ENCODE peak calls at places on chromosomes 1 and 21, in six cellular contexts. Q is NCI-H1105; C is BJ; R is stimulated activated CD8-positive, alpha-beta memory T cell treated with anti-CD3 and anti-CD28 coated beads, Interleukin-4, amount 100 ng/mL, for 1 hour; E is WTC11; W is GM06990. K is an unnamed sample.

GRCh38 chr1:27009601-27010197 is 3.0 kb downstream of the TENT5B start:
- DNase-seq in Q (no peak), C (no peak), R (no peak), E (no peak), W (no peak), K (no peak)

GRCh38 chr1:176205322-176205914 is 1.7 kb downstream of the COP1 start:
- DNase-seq in Q (no peak), C (no peak), R (no peak), E (no peak), W (no peak), K (no peak)

GRCh38 chr1:21299007-21299406 is 8.7 kb upstream of the ECE1 start:
- DNase-seq in Q (no peak), C (no peak), R (no peak), E (no peak), W (no peak), K (no peak)

GRCh38 chr1:30523055-30524020 is 200.0 kb downstream of the MATN1 start:
- DNase-seq in Q (no peak), C (peak; percentile 76), R (no peak), E (no peak), W (no peak), K (no peak)

GRCh38 chr1:2534775-2535387 is 4.8 kb upstream of the HES5 start:
- DNase-seq in Q (peak; percentile 88), C (no peak), R (no peak), E (no peak), W (no peak), K (peak; percentile 98)

GRCh38 chr21:45541221-45542039 is 810 bp downstream of the SLC19A1 start:
- DNase-seq in Q (peak; percentile 29), C (no peak), R (peak; percentile 46), E (peak; percentile 25), W (peak; percentile 79), K (no peak)

GRCh38 chr1:228500901-228501871 is 14.0 kb downstream of the RNF187 start:
- DNase-seq in Q (peak; percentile 49), C (peak; percentile 25), R (peak; percentile 77), E (peak; percentile 86), W (peak; percentile 71), K (no peak)

GRCh38 chr1:172723251-172723650 is 64.3 kb downstream of the FASLG start:
- DNase-seq in Q (no peak), C (no peak), R (no peak), E (no peak), W (no peak), K (no peak)

GRCh38 chr21:27570306-27570868 is 603.5 kb upstream of the ADAMTS5 start:
- DNase-seq in Q (no peak), C (peak; percentile 76), R (no peak), E (no peak), W (no peak), K (no peak)

GRCh38 chr1:234980657-234981396 is 147.8 kb downstream of the TOMM20 start:
- DNase-seq in Q (no peak), C (peak; percentile 76), R (peak; percentile 31), E (no peak), W (peak; percentile 87), K (no peak)

GRCh38 chr1:24594328-24594598 is 38.4 kb downstream of the NCMAP start:
- DNase-seq in Q (no peak), C (no peak), R (no peak), E (no peak), W (no peak), K (peak; percentile 75)

GRCh38 chr1:29282135-29282923 is 46.0 kb downstream of the PTPRU start:
- DNase-seq in Q (no peak), C (no peak), R (no peak), E (no peak), W (no peak), K (no peak)

GRCh38 chr1:203990118-203990517 is 82.8 kb upstream of the SOX13 start:
- DNase-seq in Q (no peak), C (no peak), R (no peak), E (no peak), W (no peak), K (no peak)

GRCh38 chr21:42220138-42220701 is 1.3 kb downstream of the ABCG1 start:
- DNase-seq in Q (peak; percentile 92), C (no peak), R (no peak), E (no peak), W (peak; percentile 72), K (peak; percentile 69)

GRCh38 chr1:32195972-32196823 is 4.2 kb upstream of the CCDC28B start:
- DNase-seq in Q (no peak), C (no peak), R (no peak), E (no peak), W (no peak), K (no peak)

GRCh38 chr1:1442069-1442770 is 6.7 kb downstream of the VWA1 start:
- DNase-seq in Q (no peak), C (no peak), R (no peak), E (no peak), W (no peak), K (no peak)

GRCh38 chr1:205353612-205354011 is 3.1 kb downstream of the KLHDC8A start:
- DNase-seq in Q (no peak), C (no peak), R (no peak), E (no peak), W (no peak), K (no peak)

GRCh38 chr1:6635910-6636760 is 11.5 kb downstream of the THAP3 start:
- DNase-seq in Q (no peak), C (no peak), R (no peak), E (no peak), W (no peak), K (no peak)

GRCh38 chr1:9203623-9204022 is 31.0 kb upstream of the H6PD start:
- DNase-seq in Q (no peak), C (no peak), R (no peak), E (no peak), W (no peak), K (no peak)

GRCh38 chr1:99133759-99134158 is 129.1 kb upstream of the PLPPR5 start:
- DNase-seq in Q (no peak), C (no peak), R (no peak), E (no peak), W (no peak), K (no peak)

GRCh38 chr21:16569679-16570078 is 839.9 kb downstream of the USP25 start:
- DNase-seq in Q (no peak), C (no peak), R (no peak), E (no peak), W (no peak), K (no peak)

GRCh38 chr1:29324771-29325351 is 88.5 kb downstream of the PTPRU start:
- DNase-seq in Q (no peak), C (no peak), R (no peak), E (peak; percentile 99), W (no peak), K (no peak)

GRCh38 chr1:162070825-162071224 is 1.3 kb downstream of the NOS1AP start:
- DNase-seq in Q (no peak), C (no peak), R (no peak), E (peak; percentile 57), W (no peak), K (no peak)

GRCh38 chr1:94713472-94714141 is 106.5 kb upstream of the SLC44A3 start:
- DNase-seq in Q (no peak), C (peak; percentile 83), R (no peak), E (peak; percentile 83), W (peak; percentile 23), K (peak; percentile 66)

GRCh38 chr1:212920246-212920645 is 30.1 kb upstream of the VASH2 start:
- DNase-seq in Q (no peak), C (no peak), R (no peak), E (no peak), W (no peak), K (no peak)

GRCh38 chr1:223670458-223671159 is 5.1 kb upstream of the CAPN8 start:
- DNase-seq in Q (peak; percentile 6), C (no peak), R (no peak), E (peak; percentile 66), W (no peak), K (no peak)

GRCh38 chr1:1291611-1292441 is 11.6 kb downstream of the SCNN1D start:
- DNase-seq in Q (peak; percentile 78), C (no peak), R (peak; percentile 37), E (peak; percentile 85), W (peak; percentile 71), K (peak; percentile 98)

GRCh38 chr1:219708919-219709318 is 96.0 kb upstream of the ZC3H11B start:
- DNase-seq in Q (no peak), C (no peak), R (no peak), E (no peak), W (no peak), K (no peak)

GRCh38 chr1:36326499-36326898 is 3.1 kb upstream of the EVA1B start:
- DNase-seq in Q (no peak), C (no peak), R (no peak), E (no peak), W (no peak), K (peak; percentile 45)

GRCh38 chr21:44966135-44967081 is 26.6 kb downstream of the SLX9 start:
- DNase-seq in Q (peak; percentile 24), C (no peak), R (no peak), E (no peak), W (no peak), K (no peak)

GRCh38 chr1:214229736-214230135 is 51.2 kb upstream of the SMYD2 start:
- DNase-seq in Q (no peak), C (no peak), R (no peak), E (no peak), W (no peak), K (no peak)

GRCh38 chr1:202161151-202162048 is 998 bp upstream of the PTPN7 start:
- DNase-seq in Q (no peak), C (no peak), R (no peak), E (no peak), W (peak; percentile 43), K (no peak)

GRCh38 chr1:247209306-247209900 is 37.6 kb upstream of the ZNF124 start:
- DNase-seq in Q (no peak), C (no peak), R (no peak), E (no peak), W (no peak), K (no peak)

GRCh38 chr1:3767328-3767925 is 5.1 kb upstream of the SMIM1 start:
- DNase-seq in Q (no peak), C (no peak), R (no peak), E (no peak), W (no peak), K (no peak)

GRCh38 chr1:171438441-171438840 is 46.9 kb upstream of the PRRC2C start:
- DNase-seq in Q (no peak), C (peak; percentile 96), R (no peak), E (no peak), W (no peak), K (no peak)